ENCODE peak calls at places on chromosomes 3 and 15, in six cellular contexts. One of them, this sample, is unnamed.

GRCh38 chr15:95247068-95247984 is 1016.0 kb downstream of the MCTP2 start:
- DNase-seq in sigmoid colon: no peak
- DNase-seq in stomach: peak; percentile 27
- DNase-seq in endothelial cell of umbilical vein: peak; percentile 91
- DNase-seq in Panc1: peak; percentile 91
- DNase-seq in transverse colon: no peak
- DNase-seq in this sample: no peak

GRCh38 chr15:26729030-26729429 is 43.8 kb downstream of the GABRB3 start:
- DNase-seq in sigmoid colon: no peak
- DNase-seq in transverse colon: no peak
- DNase-seq in endothelial cell of umbilical vein: no peak
- DNase-seq in Panc1: no peak
- DNase-seq in stomach: no peak
- DNase-seq in this sample: no peak

GRCh38 chr15:94844533-94845390 is 613.4 kb downstream of the MCTP2 start:
- DNase-seq in sigmoid colon: peak; percentile 79
- DNase-seq in Panc1: no peak
- DNase-seq in endothelial cell of umbilical vein: peak; percentile 98
- DNase-seq in transverse colon: peak; percentile 91
- DNase-seq in stomach: peak; percentile 82
- DNase-seq in this sample: peak; percentile 71

GRCh38 chr3:66276705-66277274 is 56.0 kb downstream of the SLC25A26 start:
- DNase-seq in Panc1: peak; percentile 32
- DNase-seq in stomach: peak; percentile 68
- DNase-seq in transverse colon: peak; percentile 58
- DNase-seq in sigmoid colon: peak; percentile 75
- DNase-seq in endothelial cell of umbilical vein: peak; percentile 88
- DNase-seq in this sample: no peak

GRCh38 chr15:62769604-62770003 is 272.9 kb upstream of the TPM1 start:
- DNase-seq in Panc1: no peak
- DNase-seq in stomach: no peak
- DNase-seq in transverse colon: no peak
- DNase-seq in sigmoid colon: no peak
- DNase-seq in endothelial cell of umbilical vein: no peak
- DNase-seq in this sample: no peak

GRCh38 chr15:55715355-55716076 is 27.4 kb downstream of the PRTG start:
- DNase-seq in sigmoid colon: no peak
- DNase-seq in endothelial cell of umbilical vein: no peak
- DNase-seq in transverse colon: no peak
- DNase-seq in Panc1: no peak
- DNase-seq in stomach: no peak
- DNase-seq in this sample: no peak

GRCh38 chr3:53724566-53724965 is 121.7 kb downstream of the CHDH start:
- DNase-seq in transverse colon: no peak
- DNase-seq in endothelial cell of umbilical vein: no peak
- DNase-seq in stomach: no peak
- DNase-seq in Panc1: no peak
- DNase-seq in sigmoid colon: peak; percentile 8
- DNase-seq in this sample: no peak

GRCh38 chr3:58521002-58521670 is 15.9 kb downstream of the ACOX2 start:
- DNase-seq in sigmoid colon: no peak
- DNase-seq in transverse colon: no peak
- DNase-seq in Panc1: no peak
- DNase-seq in endothelial cell of umbilical vein: no peak
- DNase-seq in stomach: no peak
- DNase-seq in this sample: no peak

GRCh38 chr3:99875573-99875924 is 57.9 kb downstream of the CMSS1 start:
- DNase-seq in sigmoid colon: no peak
- DNase-seq in transverse colon: no peak
- DNase-seq in stomach: no peak
- DNase-seq in endothelial cell of umbilical vein: peak; percentile 72
- DNase-seq in Panc1: no peak
- DNase-seq in this sample: no peak

GRCh38 chr15:76533060-76533955 is 196.7 kb downstream of the ISL2 start:
- DNase-seq in endothelial cell of umbilical vein: no peak
- DNase-seq in Panc1: no peak
- DNase-seq in transverse colon: no peak
- DNase-seq in sigmoid colon: no peak
- DNase-seq in stomach: no peak
- DNase-seq in this sample: no peak

GRCh38 chr3:140338916-140339315 is 338.9 kb upstream of the TRIM42 start:
- DNase-seq in stomach: no peak
- DNase-seq in endothelial cell of umbilical vein: no peak
- DNase-seq in Panc1: no peak
- DNase-seq in sigmoid colon: no peak
- DNase-seq in transverse colon: no peak
- DNase-seq in this sample: no peak

GRCh38 chr3:84108442-84108971 is 850.3 kb upstream of the CADM2 start:
- DNase-seq in stomach: no peak
- DNase-seq in transverse colon: no peak
- DNase-seq in endothelial cell of umbilical vein: no peak
- DNase-seq in Panc1: peak; percentile 47
- DNase-seq in sigmoid colon: no peak
- DNase-seq in this sample: no peak

GRCh38 chr3:175270199-175270837 is 411.2 kb downstream of the NAALADL2 start:
- DNase-seq in endothelial cell of umbilical vein: no peak
- DNase-seq in Panc1: no peak
- DNase-seq in stomach: no peak
- DNase-seq in sigmoid colon: no peak
- DNase-seq in transverse colon: no peak
- DNase-seq in this sample: no peak

GRCh38 chr15:99433026-99433756 is 132.6 kb upstream of the MEF2A start:
- DNase-seq in sigmoid colon: peak; percentile 64
- DNase-seq in Panc1: no peak
- DNase-seq in stomach: no peak
- DNase-seq in endothelial cell of umbilical vein: no peak
- DNase-seq in transverse colon: peak; percentile 72
- DNase-seq in this sample: peak; percentile 71

GRCh38 chr15:49989498-49989897 is 129.5 kb downstream of the ATP8B4 start:
- DNase-seq in transverse colon: no peak
- DNase-seq in stomach: no peak
- DNase-seq in Panc1: no peak
- DNase-seq in endothelial cell of umbilical vein: no peak
- DNase-seq in sigmoid colon: peak; percentile 62
- DNase-seq in this sample: no peak
- TF ChIP-seq POLR2AphosphoS5 in transverse colon: no peak
- TF ChIP-seq POLR2AphosphoS5 in stomach: no peak
- TF ChIP-seq POLR2AphosphoS5 in Panc1: no peak
- TF ChIP-seq POLR2AphosphoS5 in endothelial cell of umbilical vein: no peak
- TF ChIP-seq POLR2AphosphoS5 in sigmoid colon: no peak
- TF ChIP-seq POLR2AphosphoS5 in this sample: no peak

GRCh38 chr3:184347321-184348056 is 10.1 kb downstream of the FAM131A start:
- DNase-seq in transverse colon: no peak
- DNase-seq in stomach: no peak
- DNase-seq in endothelial cell of umbilical vein: no peak
- DNase-seq in Panc1: no peak
- DNase-seq in sigmoid colon: no peak
- DNase-seq in this sample: no peak
- H3K36me3 ChIP-seq in transverse colon: peaks cover 7% of the 10 kb centered on the region
- H3K36me3 ChIP-seq in stomach: peaks cover 32% of the 10 kb centered on the region
- H3K36me3 ChIP-seq in endothelial cell of umbilical vein: peaks cover 6% of the 10 kb centered on the region
- H3K36me3 ChIP-seq in Panc1: no peaks in the 10 kb centered on the region
- H3K36me3 ChIP-seq in sigmoid colon: peaks cover 29% of the 10 kb centered on the region
- H3K36me3 ChIP-seq in this sample: peaks cover 23% of the 10 kb centered on the region

GRCh38 chr3:189883113-189883753 is 237.5 kb downstream of the P3H2 start:
- DNase-seq in stomach: no peak
- DNase-seq in Panc1: no peak
- DNase-seq in transverse colon: no peak
- DNase-seq in sigmoid colon: no peak
- DNase-seq in endothelial cell of umbilical vein: no peak
- DNase-seq in this sample: no peak
- H3K27ac ChIP-seq in stomach: no peak overlapping the region
- H3K27ac ChIP-seq in Panc1: no peak overlapping the region
- H3K27ac ChIP-seq in transverse colon: no peak overlapping the region
- H3K27ac ChIP-seq in sigmoid colon: no peak overlapping the region
- H3K27ac ChIP-seq in endothelial cell of umbilical vein: no peak overlapping the region
- H3K27ac ChIP-seq in this sample: no peak overlapping the region

DNA sequence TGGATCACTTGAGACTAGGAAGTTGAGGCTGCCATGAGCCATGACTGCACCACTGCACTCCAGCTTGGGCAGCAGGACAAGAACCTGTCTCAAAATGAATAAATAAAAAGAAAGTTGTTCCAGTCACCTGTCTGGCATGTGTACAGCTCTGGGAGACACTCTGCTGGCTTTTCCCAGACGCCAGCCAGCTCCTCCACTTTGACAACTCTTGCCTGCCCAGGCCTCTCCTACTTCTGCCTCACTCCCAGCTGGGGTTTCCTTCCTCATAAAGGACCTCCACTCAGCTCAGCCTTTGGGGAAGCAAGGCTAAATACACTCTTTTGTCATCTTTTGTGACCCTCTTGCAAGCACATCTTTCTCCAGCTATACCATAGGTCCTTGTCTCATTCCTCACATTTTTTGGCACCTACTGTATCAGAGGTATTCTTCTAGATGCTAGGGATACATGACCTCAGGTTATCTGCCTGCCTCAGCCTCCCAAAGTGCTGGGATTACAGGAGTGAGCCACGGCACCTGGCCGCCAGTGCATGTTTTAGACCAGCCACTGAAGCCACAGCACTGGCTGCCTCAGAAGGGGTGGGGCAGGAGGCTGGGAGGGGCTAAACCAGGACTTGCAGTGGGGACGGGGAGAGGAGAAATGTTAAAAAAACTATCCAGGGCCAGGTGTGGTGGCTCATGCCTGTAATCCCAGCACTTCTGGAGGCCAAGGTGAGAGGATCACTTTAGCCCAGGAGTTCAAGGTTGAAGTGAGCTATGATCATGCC is 10.0 kb upstream of the ELP6 start:
- DNase-seq in transverse colon: no peak
- DNase-seq in endothelial cell of umbilical vein: no peak
- DNase-seq in Panc1: no peak
- DNase-seq in sigmoid colon: no peak
- DNase-seq in stomach: no peak
- DNase-seq in this sample: no peak
- TF ChIP-seq POLR2AphosphoS5 in transverse colon: no peak
- TF ChIP-seq POLR2AphosphoS5 in endothelial cell of umbilical vein: no peak
- TF ChIP-seq POLR2AphosphoS5 in Panc1: no peak
- TF ChIP-seq POLR2AphosphoS5 in sigmoid colon: no peak
- TF ChIP-seq POLR2AphosphoS5 in stomach: no peak
- TF ChIP-seq POLR2AphosphoS5 in this sample: no peak

GRCh38 chr3:172346161-172346560 is 102.1 kb downstream of the GHSR start:
- DNase-seq in sigmoid colon: no peak
- DNase-seq in Panc1: no peak
- DNase-seq in transverse colon: no peak
- DNase-seq in stomach: no peak
- DNase-seq in endothelial cell of umbilical vein: no peak
- DNase-seq in this sample: no peak

GRCh38 chr3:172343979-172344378 is 104.3 kb downstream of the GHSR start:
- DNase-seq in stomach: no peak
- DNase-seq in Panc1: no peak
- DNase-seq in endothelial cell of umbilical vein: no peak
- DNase-seq in sigmoid colon: no peak
- DNase-seq in transverse colon: no peak
- DNase-seq in this sample: no peak

GRCh38 chr3:172342097-172342659 is 106.1 kb downstream of the GHSR start:
- DNase-seq in endothelial cell of umbilical vein: no peak
- DNase-seq in Panc1: no peak
- DNase-seq in stomach: no peak
- DNase-seq in sigmoid colon: no peak
- DNase-seq in transverse colon: no peak
- DNase-seq in this sample: no peak

GRCh38 chr3:172341482-172342059 is 106.7 kb downstream of the GHSR start:
- DNase-seq in transverse colon: no peak
- DNase-seq in stomach: no peak
- DNase-seq in endothelial cell of umbilical vein: peak; percentile 63
- DNase-seq in Panc1: peak; percentile 33
- DNase-seq in sigmoid colon: no peak
- DNase-seq in this sample: no peak

GRCh38 chr3:172343117-172343516 is 105.1 kb downstream of the GHSR start:
- DNase-seq in Panc1: no peak
- DNase-seq in endothelial cell of umbilical vein: no peak
- DNase-seq in sigmoid colon: no peak
- DNase-seq in transverse colon: no peak
- DNase-seq in stomach: no peak
- DNase-seq in this sample: no peak
- H3K36me3 ChIP-seq in Panc1: peaks cover 57% of the 10 kb centered on the region
- H3K36me3 ChIP-seq in endothelial cell of umbilical vein: peaks cover 46% of the 10 kb centered on the region
- H3K36me3 ChIP-seq in sigmoid colon: peaks cover 40% of the 10 kb centered on the region
- H3K36me3 ChIP-seq in transverse colon: peaks cover 40% of the 10 kb centered on the region
- H3K36me3 ChIP-seq in stomach: peaks cover 96% of the 10 kb centered on the region
- H3K36me3 ChIP-seq in this sample: peaks cover 85% of the 10 kb centered on the region

GRCh38 chr3:73143401-73143800 is 81.9 kb downstream of the EBLN2 start:
- DNase-seq in endothelial cell of umbilical vein: no peak
- DNase-seq in Panc1: no peak
- DNase-seq in stomach: no peak
- DNase-seq in transverse colon: no peak
- DNase-seq in sigmoid colon: no peak
- DNase-seq in this sample: no peak
- H3K27ac ChIP-seq in endothelial cell of umbilical vein: no peak overlapping the region
- H3K27ac ChIP-seq in Panc1: no peak overlapping the region
- H3K27ac ChIP-seq in stomach: no peak overlapping the region
- H3K27ac ChIP-seq in transverse colon: no peak overlapping the region
- H3K27ac ChIP-seq in sigmoid colon: no peak overlapping the region
- H3K27ac ChIP-seq in this sample: no peak overlapping the region

This sample was measured in suprapubic skin.